ENCODE peak calls at places on chromosomes 11 and 22, in eight cellular contexts. Z is H1, Q is SK-N-SH, L is GM12878, A is endothelial cell of umbilical vein, T is HCT116, J is K562, S is HepG2. I is an unnamed sample. For H3K79me2, the result is how much of the 10 kb centered on the place peaks cover.

GRCh38 chr22:41344189-41344788 is 37.5 kb upstream of the TEF start:
- DNase-seq in S (no peak), Q (no peak), T (no peak), L (no peak), A (no peak), J (no peak), Z (no peak), I (no peak)

GRCh38 chr22:45430871-45431270 is 17.4 kb downstream of the RIBC2 start:
- DNase-seq in J (no peak), T (no peak), Q (peak), Z (no peak), L (no peak), S (no peak), A (no peak), I (no peak)

GRCh38 chr11:45756384-45757010 is 48.5 kb upstream of the SLC35C1 start:
- DNase-seq in L (no peak), A (no peak), S (no peak), Z (no peak), J (peak), T (no peak), Q (no peak), I (peak)

GRCh38 chr22:39434243-39434653 is 22.6 kb upstream of the MGAT3 start:
- DNase-seq in Q (no peak), T (no peak), J (no peak), A (no peak), L (no peak), S (no peak), Z (no peak), I (no peak)

GRCh38 chr11:1397146-1397861 is 7.6 kb downstream of the BRSK2 start:
- DNase-seq in L (no peak), J (no peak), A (no peak), S (no peak), Z (no peak), Q (no peak), T (no peak), I (no peak)

GRCh38 chr22:47836957-47837356 is 1074.5 kb downstream of the TBC1D22A start:
- DNase-seq in Z (no peak), Q (no peak), S (no peak), J (no peak), A (no peak), L (no peak), T (no peak), I (no peak)

GRCh38 chr11:44964526-44965209 is 14.0 kb upstream of the TP53I11 start:
- DNase-seq in S (no peak), A (no peak), Q (no peak), Z (no peak), T (no peak), L (no peak), J (no peak), I (peak)

GRCh38 chr11:45182902-45183301 is 36.5 kb downstream of the PRDM11 start:
- DNase-seq in A (peak), L (no peak), Z (no peak), S (no peak), T (peak), J (peak), Q (peak), I (peak)

GRCh38 chr22:46595545-46595944 is 24.6 kb upstream of the GRAMD4 start:
- DNase-seq in T (no peak), A (no peak), L (no peak), J (no peak), Z (no peak), S (no peak), Q (no peak), I (no peak)

GRCh38 chr11:47399860-47400812 is 8.3 kb upstream of the SLC39A13 start:
- DNase-seq in L (no peak), J (peak), A (no peak), S (no peak), Z (no peak), T (no peak), Q (peak), I (peak)

GRCh38 chr11:61659413-61660196 is 20.6 kb upstream of the DAGLA start:
- DNase-seq in T (no peak), Z (no peak), A (no peak), S (no peak), J (no peak), Q (no peak), L (no peak), I (peak)

GRCh38 chr22:24146190-24146616 is 35.1 kb upstream of the SUSD2 start:
- DNase-seq in L (no peak), Z (no peak), T (no peak), Q (peak), J (peak), A (no peak), S (peak), I (peak)

GRCh38 chr22:19983701-19984100 is 32.9 kb downstream of the ARVCF start:
- DNase-seq in S (no peak), T (no peak), A (no peak), L (no peak), J (no peak), Z (no peak), Q (no peak), I (no peak)

GRCh38 chr11:115081972-115082371 is 403.6 kb downstream of the NXPE2 start:
- DNase-seq in T (no peak), Z (no peak), A (no peak), J (no peak), Q (no peak), S (no peak), L (no peak), I (no peak)

GRCh38 chr22:24592144-24592845 is 578 bp downstream of the LRRC75B start:
- DNase-seq in Z (no peak), J (no peak), Q (no peak), L (no peak), S (no peak), T (no peak), A (peak), I (peak)

GRCh38 chr22:21760640-21761039 is 25.0 kb upstream of the YPEL1 start:
- DNase-seq in J (no peak), A (no peak), L (no peak), Q (no peak), S (no peak), T (no peak), Z (no peak), I (no peak)

GRCh38 chr11:28512143-28512756 is 404.1 kb downstream of the METTL15 start:
- DNase-seq in L (no peak), Q (no peak), S (no peak), T (no peak), A (no peak), J (no peak), Z (no peak), I (no peak)

GRCh38 chr22:35972559-35972958 is 56.1 kb downstream of the RBFOX2 start:
- DNase-seq in Q (no peak), Z (no peak), T (no peak), S (no peak), A (no peak), L (no peak), J (no peak), I (no peak)

DNA sequence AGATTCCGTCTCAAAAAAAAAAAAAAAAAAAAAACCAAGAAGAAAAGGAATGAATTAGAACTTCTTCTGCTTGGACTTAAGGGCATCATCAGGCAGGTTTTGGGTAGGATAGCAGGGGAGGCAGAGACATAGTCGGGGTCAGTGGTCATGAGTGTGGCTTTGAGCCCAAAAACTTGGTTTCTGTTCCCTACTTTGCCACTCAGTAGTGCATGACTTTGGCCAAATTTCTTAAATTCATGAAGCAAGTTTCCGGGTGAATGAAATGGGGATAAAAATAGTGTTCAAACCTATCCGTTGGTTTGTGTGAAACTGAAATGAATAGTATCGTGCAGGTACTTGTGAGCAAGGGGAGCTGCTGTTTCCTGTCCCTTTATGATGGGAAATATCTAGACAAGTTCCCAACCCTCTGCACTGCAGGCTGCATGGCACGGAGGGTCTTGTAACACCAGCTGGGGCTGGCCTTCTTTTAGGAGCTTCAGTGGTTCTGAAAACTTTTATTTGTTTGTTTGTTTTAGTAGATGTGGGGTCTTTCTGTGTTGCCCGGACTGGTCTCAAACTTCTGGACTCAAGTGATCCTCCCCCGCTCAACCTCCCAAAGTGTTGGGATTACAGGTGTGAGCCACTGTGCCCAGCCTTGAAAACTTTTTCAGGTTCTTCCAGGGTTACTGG is 18.4 kb downstream of the NEAT1 start:
- DNase-seq in J (peak), Q (no peak), T (no peak), S (no peak), A (peak), Z (no peak), L (peak), I (no peak)
- H3K79me2 ChIP-seq in J (half or more), Q (half or more), T (under half), S (under half), A (half or more), Z (under half), L (half or more), I (under half)

GRCh38 chr11:102476812-102477211 is 24.2 kb upstream of the TMEM123 start:
- DNase-seq in T (no peak), Z (no peak), L (no peak), J (peak), A (peak), S (peak), Q (no peak), I (no peak)
- TF ChIP-seq POLR2AphosphoS5 in T (peak), Z (no peak), L (no peak), J (no peak), A (no peak), S (peak), Q (no peak), I (no peak)

GRCh38 chr11:122192634-122193245 is 76.7 kb upstream of the BLID start:
- DNase-seq in T (no peak), L (no peak), Q (no peak), J (no peak), Z (no peak), A (peak), S (no peak), I (no peak)
- TF ChIP-seq CTCF in T (no peak), L (no peak), Q (no peak), J (no peak), Z (no peak), A (no peak), S (no peak), I (no peak)

GRCh38 chr22:42641801-42642413 is 1.5 kb upstream of the ATP5MGL start:
- DNase-seq in A (no peak), Q (no peak), S (peak), Z (no peak), J (no peak), L (no peak), T (no peak), I (no peak)

GRCh38 chr22:42645341-42645937 is 3.8 kb downstream of the CYB5R3 start:
- DNase-seq in J (no peak), L (no peak), Q (no peak), S (no peak), A (peak), T (no peak), Z (no peak), I (no peak)

GRCh38 chr22:42644422-42645340 is 4.3 kb upstream of the ATP5MGL start:
- DNase-seq in T (no peak), A (peak), S (no peak), J (no peak), Q (no peak), L (no peak), Z (no peak), I (no peak)

GRCh38 chr22:42642801-42643631 is 2.6 kb upstream of the ATP5MGL start:
- DNase-seq in J (peak), Q (no peak), Z (no peak), A (no peak), L (no peak), S (no peak), T (no peak), I (no peak)

DNA sequence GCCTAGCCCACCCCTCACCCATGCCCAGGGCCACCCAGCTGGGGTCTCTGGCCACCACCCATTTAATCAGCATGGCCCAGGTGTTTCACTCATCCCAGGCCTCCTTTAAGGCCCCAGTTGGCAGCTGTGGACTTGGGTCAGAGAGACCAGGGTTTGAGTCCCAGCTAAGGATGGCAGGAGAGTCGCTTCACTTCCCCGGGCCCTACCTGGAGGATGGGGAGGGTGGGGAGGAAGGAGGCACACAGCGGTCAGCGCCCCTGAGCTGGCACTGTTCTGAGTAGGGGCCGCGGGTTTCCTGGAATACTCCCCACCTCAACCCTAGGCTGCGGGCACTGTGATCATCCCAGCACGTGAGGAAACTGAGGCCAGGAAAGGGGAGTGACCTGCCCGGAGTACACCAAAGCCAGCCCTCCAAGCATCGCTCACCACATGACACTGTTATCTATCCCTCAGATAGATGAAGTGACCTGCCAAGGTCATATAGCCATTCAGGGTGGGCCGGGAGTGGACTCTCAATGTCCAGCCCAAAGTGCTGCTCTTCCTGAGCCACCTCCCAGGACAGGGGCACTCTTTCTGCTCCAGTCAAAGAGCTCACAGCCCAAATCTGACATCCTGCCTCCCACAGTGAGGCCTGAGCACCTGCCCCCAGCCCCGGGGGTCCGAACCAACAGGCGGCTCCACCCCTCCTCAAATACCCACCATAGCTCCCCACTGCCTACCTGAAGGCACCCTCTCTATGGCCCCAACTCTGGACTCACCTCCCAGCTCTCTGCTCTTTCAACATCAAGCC is 3.4 kb upstream of the ATP5MGL start:
- DNase-seq in S (no peak), L (no peak), Q (no peak), A (no peak), Z (no peak), T (no peak), J (no peak), I (no peak)
- H3K79me2 ChIP-seq in S (half or more), L (half or more), Q (half or more), A (half or more), Z (under half), T (half or more), J (half or more), I (under half)

I was measured in GM23338.